ENCODE peak calls at places on chromosomes 4 and X, in nine cellular contexts. I, Z, C, H, W, R, O, M and D are unnamed samples.

GRCh38 chrX:65667503-65668355 is at the start of gene MSN:
- DNase-seq in M (peak; percentile 51), H (peak; percentile 71), R (no peak), O (peak; percentile 96), C (no peak), Z (peak; percentile 39), W (no peak), I (peak; percentile 76), D (peak; percentile 88)

GRCh38 chr4:166146806-166147540 is 273.9 kb downstream of the TLL1 start:
- DNase-seq in Z (no peak), H (no peak), W (no peak), C (no peak), R (no peak), I (no peak), M (no peak), O (no peak), D (no peak)

GRCh38 chr4:158450741-158451140 is 70.9 kb upstream of the RXFP1 start:
- DNase-seq in C (no peak), W (no peak), M (no peak), H (no peak), Z (no peak), O (no peak), I (no peak), R (no peak), D (no peak)

GRCh38 chr4:113756005-113756410 is 5.5 kb downstream of the CAMK2D start:
- DNase-seq in C (no peak), W (no peak), R (peak; percentile 82), M (no peak), O (no peak), I (no peak), H (no peak), Z (no peak), D (no peak)

GRCh38 chr4:94532016-94532789 is 80.5 kb downstream of the PDLIM5 start:
- DNase-seq in O (no peak), M (no peak), R (no peak), H (no peak), I (peak; percentile 20), Z (no peak), W (no peak), C (no peak), D (no peak)

GRCh38 chrX:5733483-5733882 is 495.2 kb downstream of the NLGN4X start:
- DNase-seq in H (no peak), W (no peak), C (no peak), Z (no peak), M (no peak), O (no peak), R (no peak), I (no peak), D (no peak)

GRCh38 chrX:97267376-97267775 is 383.7 kb downstream of the RPA4 start:
- DNase-seq in Z (no peak), I (no peak), H (no peak), W (no peak), O (no peak), M (no peak), C (no peak), R (no peak), D (no peak)

GRCh38 chr4:111399523-111400135 is 745.6 kb upstream of the FAM241A start:
- DNase-seq in I (no peak), R (no peak), M (no peak), Z (no peak), O (no peak), C (no peak), H (no peak), W (no peak), D (no peak)

GRCh38 chr4:124079174-124079780 is 633.3 kb downstream of the ANKRD50 start:
- DNase-seq in O (no peak), M (no peak), Z (no peak), H (no peak), I (no peak), R (no peak), W (no peak), C (no peak), D (no peak)

GRCh38 chr4:145481942-145482208 is 222 bp downstream of the SMAD1 start:
- DNase-seq in C (no peak), R (no peak), O (no peak), Z (no peak), H (no peak), I (no peak), M (no peak), W (no peak), D (no peak)

GRCh38 chr4:95255396-95256107 is 293.2 kb downstream of the UNC5C start:
- DNase-seq in M (no peak), O (no peak), H (no peak), W (no peak), I (no peak), C (no peak), R (no peak), Z (no peak), D (no peak)

GRCh38 chr4:84582988-84583870 is at the start of gene CDS1:
- DNase-seq in O (peak; percentile 86), Z (peak; percentile 62), M (peak; percentile 62), H (peak; percentile 77), R (no peak), W (no peak), I (peak; percentile 84), C (no peak), D (no peak)

GRCh38 chr4:10097906-10098769 is 18.5 kb downstream of the WDR1 start:
- DNase-seq in C (no peak), H (no peak), O (no peak), W (no peak), M (no peak), I (no peak), Z (no peak), R (no peak), D (no peak)

GRCh38 chr4:182144621-182145359 is 98.4 kb upstream of the TENM3 start:
- DNase-seq in I (no peak), H (no peak), W (no peak), Z (no peak), O (no peak), R (no peak), M (no peak), C (no peak), D (no peak)

GRCh38 chrX:39900788-39901170 is 197.0 kb downstream of the BCOR start:
- DNase-seq in R (no peak), H (no peak), Z (no peak), O (no peak), I (no peak), W (no peak), C (no peak), M (no peak), D (no peak)

DNA sequence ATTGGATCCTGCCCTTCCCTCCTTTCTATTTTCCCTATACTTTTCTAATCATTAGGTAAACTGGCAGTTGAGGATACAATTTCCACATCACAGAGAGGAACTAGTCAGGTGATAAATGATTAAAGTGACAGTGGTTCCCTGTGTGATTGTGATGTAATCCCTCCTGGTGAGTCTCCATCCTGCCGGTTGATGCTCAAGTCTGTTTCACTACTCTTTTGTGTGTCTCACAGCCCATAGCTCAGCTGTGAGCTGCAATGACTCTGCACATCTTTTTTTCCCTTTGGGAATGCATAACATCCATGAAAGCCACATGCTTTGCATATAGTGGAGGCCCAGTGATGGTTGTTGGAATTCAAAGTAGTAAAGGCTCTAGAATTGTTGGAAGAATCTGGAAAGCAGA is 60.4 kb downstream of the CCNI start:
- DNase-seq in R (no peak), M (no peak), H (no peak), O (no peak), I (no peak), Z (no peak), C (no peak), W (no peak), D (no peak)
- TF ChIP-seq POLR2AphosphoS5 in R (no peak), M (no peak), H (no peak), O (no peak), I (no peak), Z (no peak), C (no peak), W (no peak), D (no peak)

DNA sequence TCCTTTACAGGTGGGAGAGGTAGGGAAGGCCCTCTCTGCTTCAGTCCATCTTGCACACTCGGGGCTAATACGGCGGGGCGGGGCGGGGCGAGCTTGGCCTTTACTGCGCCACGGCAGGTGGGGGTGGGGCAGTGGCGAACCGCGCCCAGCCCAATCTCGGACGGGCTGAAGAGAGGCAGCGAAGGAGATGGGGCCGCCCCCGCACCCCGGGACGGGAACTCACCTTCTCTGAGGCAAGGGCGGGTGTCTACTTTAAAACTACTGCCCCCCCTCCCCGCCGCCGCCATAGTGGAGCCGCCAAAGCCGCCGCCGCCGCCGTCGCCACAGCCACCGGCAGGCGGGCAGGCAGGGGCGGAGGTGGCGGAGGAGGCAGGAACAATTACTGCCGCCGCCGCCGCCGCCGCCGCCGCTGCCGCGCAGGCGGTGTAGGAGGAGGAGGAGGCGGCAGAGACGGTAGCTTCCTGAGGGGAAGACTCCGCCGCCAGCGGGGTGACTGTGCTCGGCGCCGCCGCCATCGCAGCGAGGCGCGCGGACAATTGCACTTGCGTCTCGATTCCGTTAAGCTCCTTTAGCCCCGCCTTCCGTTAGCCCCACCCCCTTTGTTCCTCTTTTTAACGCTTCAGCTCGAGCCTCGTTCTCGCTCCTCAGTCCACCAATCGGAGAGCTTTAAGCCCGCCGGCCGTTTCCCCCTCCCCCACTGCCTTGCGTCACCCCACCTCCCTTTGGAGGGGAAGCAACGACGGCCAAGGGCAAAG is at the start of gene ZMAT1:
- DNase-seq in M (peak; percentile 87), H (peak; percentile 91), I (peak; percentile 92), W (peak; percentile 80), Z (peak; percentile 83), O (peak; percentile 95), R (peak; percentile 39), C (peak; percentile 84), D (peak; percentile 97)
- TF ChIP-seq POLR2AphosphoS5 in M (peak; percentile 79), H (peak; percentile 91), I (peak; percentile 82), W (no peak), Z (peak; percentile 59), O (peak; percentile 97), R (no peak), C (peak; percentile 77), D (peak; percentile 96)

GRCh38 chr4:128810331-128810870 is 901 bp downstream of the JADE1 start:
- DNase-seq in O (peak; percentile 82), I (peak; percentile 43), R (peak; percentile 45), W (no peak), H (peak; percentile 32), Z (peak; percentile 41), C (peak; percentile 71), M (no peak), D (peak; percentile 72)

GRCh38 chr4:128812360-128812958 is 3.0 kb downstream of the JADE1 start:
- DNase-seq in O (no peak), M (no peak), W (no peak), C (no peak), R (peak; percentile 76), Z (peak; percentile 23), H (peak; percentile 35), I (no peak), D (peak; percentile 81)

GRCh38 chr4:128809477-128810330 is at the start of gene JADE1:
- DNase-seq in C (peak; percentile 81), I (peak; percentile 95), R (peak; percentile 91), Z (peak; percentile 93), H (peak; percentile 95), M (peak; percentile 87), W (peak; percentile 79), O (peak; percentile 97), D (peak; percentile 95)

GRCh38 chr4:128811571-128812359 is 2.3 kb downstream of the JADE1 start:
- DNase-seq in C (peak; percentile 77), H (peak; percentile 89), O (peak; percentile 97), R (peak; percentile 84), M (peak; percentile 76), I (peak; percentile 90), Z (peak; percentile 88), W (no peak), D (peak; percentile 97)

GRCh38 chr4:128810871-128811570 is 1.5 kb downstream of the JADE1 start:
- DNase-seq in M (peak; percentile 72), R (peak; percentile 88), I (peak; percentile 85), H (peak; percentile 89), C (peak; percentile 52), W (no peak), O (peak; percentile 97), Z (peak; percentile 82), D (peak; percentile 89)
- TF ChIP-seq POLR2AphosphoS5 in M (peak; percentile 48), R (peak; percentile 56), I (peak; percentile 77), H (peak; percentile 84), C (peak; percentile 79), W (peak; percentile 61), O (peak; percentile 90), Z (peak; percentile 84), D (peak; percentile 32)

GRCh38 chr4:56857601-56858301 is 36.2 kb upstream of the SPINK2 start:
- DNase-seq in R (no peak), Z (no peak), M (no peak), H (no peak), I (no peak), W (no peak), O (peak; percentile 18), C (no peak), D (no peak)
- TF ChIP-seq POLR2AphosphoS5 in R (no peak), Z (no peak), M (no peak), H (no peak), I (no peak), W (no peak), O (no peak), C (no peak), D (no peak)